ENCODE peak calls at places on chromosomes 2 and 18, in seven cellular contexts. One of them, this sample, is unnamed.

GRCh38 chr2:60531638-60532216 is 21.7 kb downstream of the BCL11A start:
- DNase-seq in PC-3: no peak
- DNase-seq in GM23248: no peak
- DNase-seq in neural progenitor cell: peak
- DNase-seq in SK-N-SH: no peak
- DNase-seq in OCI-LY7: no peak
- DNase-seq in HCT116: no peak
- DNase-seq in this sample: no peak

GRCh38 chr2:133633309-133633708 is 65.0 kb upstream of the NCKAP5 start:
- DNase-seq in neural progenitor cell: no peak
- DNase-seq in PC-3: no peak
- DNase-seq in OCI-LY7: no peak
- DNase-seq in SK-N-SH: no peak
- DNase-seq in HCT116: no peak
- DNase-seq in GM23248: no peak
- DNase-seq in this sample: no peak

GRCh38 chr2:123953848-123954247 is 71.2 kb upstream of the CNTNAP5 start:
- DNase-seq in HCT116: no peak
- DNase-seq in neural progenitor cell: no peak
- DNase-seq in PC-3: peak
- DNase-seq in SK-N-SH: no peak
- DNase-seq in GM23248: peak
- DNase-seq in OCI-LY7: no peak
- DNase-seq in this sample: peak

GRCh38 chr2:96923810-96924774 is 54.2 kb upstream of the SEMA4C start:
- DNase-seq in HCT116: no peak
- DNase-seq in neural progenitor cell: no peak
- DNase-seq in PC-3: no peak
- DNase-seq in SK-N-SH: no peak
- DNase-seq in OCI-LY7: no peak
- DNase-seq in GM23248: no peak
- DNase-seq in this sample: no peak

GRCh38 chr18:58580078-58580477 is 48.8 kb downstream of the ALPK2 start:
- DNase-seq in PC-3: no peak
- DNase-seq in neural progenitor cell: no peak
- DNase-seq in SK-N-SH: no peak
- DNase-seq in HCT116: no peak
- DNase-seq in GM23248: peak
- DNase-seq in OCI-LY7: no peak
- DNase-seq in this sample: no peak

GRCh38 chr2:24886640-24887324 is 33.3 kb downstream of the ADCY3 start:
- DNase-seq in HCT116: no peak
- DNase-seq in SK-N-SH: no peak
- DNase-seq in OCI-LY7: no peak
- DNase-seq in neural progenitor cell: no peak
- DNase-seq in GM23248: peak
- DNase-seq in PC-3: no peak
- DNase-seq in this sample: no peak

GRCh38 chr2:62410015-62410453 is 96.0 kb downstream of the TMEM17 start:
- DNase-seq in HCT116: no peak
- DNase-seq in OCI-LY7: peak
- DNase-seq in neural progenitor cell: peak
- DNase-seq in SK-N-SH: no peak
- DNase-seq in PC-3: no peak
- DNase-seq in GM23248: no peak
- DNase-seq in this sample: no peak

GRCh38 chr2:37377187-37377532 is 32.7 kb downstream of the QPCT start:
- DNase-seq in PC-3: peak
- DNase-seq in HCT116: no peak
- DNase-seq in OCI-LY7: peak
- DNase-seq in SK-N-SH: no peak
- DNase-seq in neural progenitor cell: no peak
- DNase-seq in GM23248: peak
- DNase-seq in this sample: peak

GRCh38 chr18:36692331-36692730 is 136.5 kb downstream of the TPGS2 start:
- DNase-seq in SK-N-SH: peak
- DNase-seq in GM23248: peak
- DNase-seq in HCT116: no peak
- DNase-seq in OCI-LY7: no peak
- DNase-seq in PC-3: no peak
- DNase-seq in neural progenitor cell: no peak
- DNase-seq in this sample: no peak

GRCh38 chr18:46646468-46646867 is 10.6 kb downstream of the LOXHD1 start:
- DNase-seq in OCI-LY7: no peak
- DNase-seq in HCT116: no peak
- DNase-seq in PC-3: no peak
- DNase-seq in GM23248: no peak
- DNase-seq in neural progenitor cell: no peak
- DNase-seq in SK-N-SH: no peak
- DNase-seq in this sample: no peak

GRCh38 chr2:142868281-142868762 is 9.1 kb upstream of the KYNU start:
- DNase-seq in OCI-LY7: no peak
- DNase-seq in GM23248: peak
- DNase-seq in SK-N-SH: no peak
- DNase-seq in HCT116: no peak
- DNase-seq in PC-3: peak
- DNase-seq in neural progenitor cell: no peak
- DNase-seq in this sample: no peak

GRCh38 chr2:216283038-216283900 is 89.0 kb downstream of the MARCHF4 start:
- DNase-seq in PC-3: peak
- DNase-seq in HCT116: peak
- DNase-seq in GM23248: no peak
- DNase-seq in OCI-LY7: peak
- DNase-seq in SK-N-SH: peak
- DNase-seq in neural progenitor cell: peak
- DNase-seq in this sample: peak

DNA sequence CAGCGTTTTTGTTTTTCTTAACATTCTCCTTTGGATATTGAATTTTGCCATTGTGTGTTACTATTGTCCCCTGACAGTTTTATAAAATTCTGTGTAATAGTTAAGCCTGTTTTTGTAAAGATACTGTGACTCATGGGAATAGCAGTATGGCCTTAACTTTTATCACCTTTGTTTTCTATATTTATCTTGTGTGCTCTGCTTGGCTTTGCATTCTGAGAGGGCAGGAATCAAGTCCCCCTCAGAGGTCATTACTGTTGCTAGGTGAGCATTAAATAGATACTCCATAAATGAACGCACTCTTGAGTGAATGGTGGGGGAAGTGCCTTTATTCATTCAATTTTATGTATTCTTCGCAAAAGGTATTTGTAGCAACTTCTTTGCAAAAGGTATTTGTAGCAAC is 160.0 kb downstream of the PHLPP1 start:
- DNase-seq in neural progenitor cell: no peak
- DNase-seq in HCT116: no peak
- DNase-seq in PC-3: no peak
- DNase-seq in SK-N-SH: no peak
- DNase-seq in GM23248: no peak
- DNase-seq in OCI-LY7: no peak
- DNase-seq in this sample: no peak
- TF ChIP-seq EZH2phosphoT487 in neural progenitor cell: no peak
- TF ChIP-seq EZH2phosphoT487 in HCT116: no peak
- TF ChIP-seq EZH2phosphoT487 in PC-3: no peak
- TF ChIP-seq EZH2phosphoT487 in SK-N-SH: no peak
- TF ChIP-seq EZH2phosphoT487 in GM23248: no peak
- TF ChIP-seq EZH2phosphoT487 in OCI-LY7: no peak
- TF ChIP-seq EZH2phosphoT487 in this sample: no peak

GRCh38 chr2:17043173-17043572 is 377.5 kb upstream of the CYRIA start:
- DNase-seq in GM23248: peak
- DNase-seq in neural progenitor cell: no peak
- DNase-seq in SK-N-SH: no peak
- DNase-seq in PC-3: no peak
- DNase-seq in HCT116: no peak
- DNase-seq in OCI-LY7: no peak
- DNase-seq in this sample: no peak
- TF ChIP-seq EZH2phosphoT487 in GM23248: no peak
- TF ChIP-seq EZH2phosphoT487 in neural progenitor cell: no peak
- TF ChIP-seq EZH2phosphoT487 in SK-N-SH: no peak
- TF ChIP-seq EZH2phosphoT487 in PC-3: no peak
- TF ChIP-seq EZH2phosphoT487 in HCT116: no peak
- TF ChIP-seq EZH2phosphoT487 in OCI-LY7: no peak
- TF ChIP-seq EZH2phosphoT487 in this sample: no peak

GRCh38 chr2:169871994-169872393 is 44.7 kb downstream of the UBR3 start:
- DNase-seq in neural progenitor cell: no peak
- DNase-seq in GM23248: no peak
- DNase-seq in PC-3: no peak
- DNase-seq in HCT116: no peak
- DNase-seq in SK-N-SH: no peak
- DNase-seq in OCI-LY7: no peak
- DNase-seq in this sample: no peak

GRCh38 chr2:169877406-169877805 is 50.2 kb downstream of the UBR3 start:
- DNase-seq in PC-3: peak
- DNase-seq in neural progenitor cell: no peak
- DNase-seq in OCI-LY7: peak
- DNase-seq in SK-N-SH: peak
- DNase-seq in HCT116: peak
- DNase-seq in GM23248: peak
- DNase-seq in this sample: peak
- TF ChIP-seq EZH2phosphoT487 in PC-3: no peak
- TF ChIP-seq EZH2phosphoT487 in neural progenitor cell: no peak
- TF ChIP-seq EZH2phosphoT487 in OCI-LY7: no peak
- TF ChIP-seq EZH2phosphoT487 in SK-N-SH: no peak
- TF ChIP-seq EZH2phosphoT487 in HCT116: no peak
- TF ChIP-seq EZH2phosphoT487 in GM23248: no peak
- TF ChIP-seq EZH2phosphoT487 in this sample: no peak

GRCh38 chr2:151197184-151198070 is 64.2 kb downstream of the RBM43 start:
- DNase-seq in neural progenitor cell: no peak
- DNase-seq in GM23248: peak
- DNase-seq in PC-3: no peak
- DNase-seq in HCT116: no peak
- DNase-seq in OCI-LY7: no peak
- DNase-seq in SK-N-SH: no peak
- DNase-seq in this sample: no peak

GRCh38 chr2:151198646-151199045 is 63.0 kb downstream of the RBM43 start:
- DNase-seq in HCT116: no peak
- DNase-seq in OCI-LY7: no peak
- DNase-seq in SK-N-SH: no peak
- DNase-seq in PC-3: peak
- DNase-seq in GM23248: peak
- DNase-seq in neural progenitor cell: no peak
- DNase-seq in this sample: no peak

GRCh38 chr2:151200844-151201243 is 60.8 kb downstream of the RBM43 start:
- DNase-seq in neural progenitor cell: no peak
- DNase-seq in OCI-LY7: no peak
- DNase-seq in SK-N-SH: no peak
- DNase-seq in PC-3: no peak
- DNase-seq in HCT116: no peak
- DNase-seq in GM23248: no peak
- DNase-seq in this sample: no peak

GRCh38 chr2:151204720-151205119 is 56.9 kb downstream of the RBM43 start:
- DNase-seq in PC-3: no peak
- DNase-seq in neural progenitor cell: peak
- DNase-seq in OCI-LY7: no peak
- DNase-seq in GM23248: no peak
- DNase-seq in HCT116: no peak
- DNase-seq in SK-N-SH: no peak
- DNase-seq in this sample: no peak

DNA sequence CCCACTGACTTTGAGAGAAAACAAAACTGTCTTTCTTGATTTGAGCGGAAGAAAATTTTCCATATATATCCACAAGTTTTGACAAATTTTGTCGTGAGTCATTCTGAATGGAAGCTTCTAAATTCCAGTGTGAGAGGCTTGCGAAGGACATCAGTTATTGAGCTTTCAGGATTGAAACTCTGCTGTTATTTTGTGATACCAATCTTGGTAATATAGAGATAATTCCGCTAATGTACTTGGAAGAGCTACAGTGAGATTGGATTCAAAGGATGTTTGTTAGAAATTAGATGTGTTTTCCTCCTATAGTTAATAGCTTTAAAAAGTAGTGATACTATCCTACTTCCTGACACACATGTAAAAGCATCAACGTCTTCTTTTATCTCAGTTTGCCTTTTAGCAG is 61.4 kb downstream of the RBM43 start:
- DNase-seq in GM23248: no peak
- DNase-seq in SK-N-SH: peak
- DNase-seq in neural progenitor cell: no peak
- DNase-seq in PC-3: no peak
- DNase-seq in HCT116: no peak
- DNase-seq in OCI-LY7: no peak
- DNase-seq in this sample: no peak
- TF ChIP-seq EZH2phosphoT487 in GM23248: no peak
- TF ChIP-seq EZH2phosphoT487 in SK-N-SH: no peak
- TF ChIP-seq EZH2phosphoT487 in neural progenitor cell: no peak
- TF ChIP-seq EZH2phosphoT487 in PC-3: no peak
- TF ChIP-seq EZH2phosphoT487 in HCT116: no peak
- TF ChIP-seq EZH2phosphoT487 in OCI-LY7: no peak
- TF ChIP-seq EZH2phosphoT487 in this sample: no peak

GRCh38 chr18:74623047-74623816 is 25.6 kb downstream of the ZNF407 start:
- DNase-seq in SK-N-SH: no peak
- DNase-seq in OCI-LY7: no peak
- DNase-seq in GM23248: peak
- DNase-seq in neural progenitor cell: peak
- DNase-seq in HCT116: peak
- DNase-seq in PC-3: peak
- DNase-seq in this sample: no peak

GRCh38 chr18:74626311-74626874 is 28.7 kb downstream of the ZNF407 start:
- DNase-seq in PC-3: no peak
- DNase-seq in HCT116: no peak
- DNase-seq in GM23248: no peak
- DNase-seq in OCI-LY7: no peak
- DNase-seq in neural progenitor cell: no peak
- DNase-seq in SK-N-SH: no peak
- DNase-seq in this sample: no peak

GRCh38 chr18:74625157-74625556 is 27.5 kb downstream of the ZNF407 start:
- DNase-seq in SK-N-SH: no peak
- DNase-seq in OCI-LY7: no peak
- DNase-seq in PC-3: no peak
- DNase-seq in GM23248: peak
- DNase-seq in HCT116: no peak
- DNase-seq in neural progenitor cell: no peak
- DNase-seq in this sample: no peak

GRCh38 chr18:74622079-74622478 is 24.4 kb downstream of the ZNF407 start:
- DNase-seq in neural progenitor cell: no peak
- DNase-seq in SK-N-SH: no peak
- DNase-seq in GM23248: no peak
- DNase-seq in PC-3: no peak
- DNase-seq in HCT116: no peak
- DNase-seq in OCI-LY7: no peak
- DNase-seq in this sample: no peak

GRCh38 chr18:74624491-74624890 is 26.8 kb downstream of the ZNF407 start:
- DNase-seq in neural progenitor cell: no peak
- DNase-seq in HCT116: no peak
- DNase-seq in OCI-LY7: no peak
- DNase-seq in GM23248: no peak
- DNase-seq in PC-3: no peak
- DNase-seq in SK-N-SH: no peak
- DNase-seq in this sample: no peak
- TF ChIP-seq EZH2phosphoT487 in neural progenitor cell: no peak
- TF ChIP-seq EZH2phosphoT487 in HCT116: no peak
- TF ChIP-seq EZH2phosphoT487 in OCI-LY7: no peak
- TF ChIP-seq EZH2phosphoT487 in GM23248: no peak
- TF ChIP-seq EZH2phosphoT487 in PC-3: no peak
- TF ChIP-seq EZH2phosphoT487 in SK-N-SH: no peak
- TF ChIP-seq EZH2phosphoT487 in this sample: no peak

DNA sequence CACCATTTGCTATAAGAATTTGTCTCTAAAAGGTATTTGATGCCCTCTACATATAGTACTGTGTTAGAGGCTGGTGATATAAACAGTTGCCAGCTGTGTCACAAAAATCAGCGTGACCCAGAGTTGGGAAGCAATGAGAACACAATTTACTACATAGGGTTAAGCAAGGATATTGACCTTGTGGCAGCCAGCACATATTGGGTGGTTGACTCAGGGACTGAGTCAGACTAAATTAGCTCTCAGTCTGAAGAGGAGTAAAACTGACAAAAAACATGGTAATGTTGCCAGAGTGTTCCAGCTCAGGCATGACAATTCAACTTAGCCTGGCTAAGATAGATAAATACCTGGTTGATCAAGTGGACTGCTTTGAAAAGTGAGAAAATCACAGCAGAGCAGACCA is 108.1 kb upstream of the ERBB4 start:
- DNase-seq in GM23248: peak
- DNase-seq in neural progenitor cell: no peak
- DNase-seq in OCI-LY7: no peak
- DNase-seq in SK-N-SH: no peak
- DNase-seq in PC-3: peak
- DNase-seq in HCT116: no peak
- DNase-seq in this sample: no peak
- TF ChIP-seq EZH2phosphoT487 in GM23248: no peak
- TF ChIP-seq EZH2phosphoT487 in neural progenitor cell: no peak
- TF ChIP-seq EZH2phosphoT487 in OCI-LY7: no peak
- TF ChIP-seq EZH2phosphoT487 in SK-N-SH: no peak
- TF ChIP-seq EZH2phosphoT487 in PC-3: no peak
- TF ChIP-seq EZH2phosphoT487 in HCT116: no peak
- TF ChIP-seq EZH2phosphoT487 in this sample: no peak

This sample was measured in hepatocyte.